ENCODE peak calls at places on chromosomes 5 and 9, in five cellular contexts. N, Y, S, I and D are unnamed samples.

GRCh38 chr5:107449369-107449768 is 221.4 kb downstream of the EFNA5 start:
- DNase-seq in N (no peak), Y (no peak), S (no peak), I (no peak), D (no peak)

GRCh38 chr9:75445122-75445521 is 356.8 kb downstream of the OSTF1 start:
- DNase-seq in Y (no peak), S (no peak), N (no peak), I (no peak), D (no peak)

GRCh38 chr9:115296831-115297565 is 179.0 kb upstream of the TNC start:
- DNase-seq in Y (no peak), N (no peak), S (no peak), I (no peak), D (no peak)

GRCh38 chr9:31103836-31104235 is 1280.6 kb upstream of the ACO1 start:
- DNase-seq in I (no peak), Y (peak; percentile 10), N (no peak), S (no peak), D (no peak)

GRCh38 chr5:173303878-173304590 is 24.2 kb downstream of the STC2 start:
- DNase-seq in S (peak; percentile 87), I (no peak), Y (peak; percentile 55), N (no peak), D (no peak)

GRCh38 chr5:136182618-136183017 is 10.3 kb downstream of the SMIM32 start:
- DNase-seq in I (no peak), Y (no peak), N (no peak), S (no peak), D (no peak)

GRCh38 chr5:152488869-152489268 is 83.8 kb upstream of the NMUR2 start:
- DNase-seq in S (no peak), I (no peak), Y (no peak), N (no peak), D (no peak)

GRCh38 chr9:129174724-129175514 is 3.1 kb downstream of the IER5L start:
- DNase-seq in S (peak; percentile 81), I (peak; percentile 87), N (no peak), Y (peak; percentile 57), D (no peak)

GRCh38 chr9:114281421-114282103 is 41.3 kb upstream of the ORM1 start:
- DNase-seq in Y (no peak), S (no peak), I (peak; percentile 72), N (no peak), D (peak; percentile 53)

GRCh38 chr9:112174223-112174964 is 703 bp downstream of the SUSD1 start:
- DNase-seq in N (peak; percentile 80), I (peak; percentile 74), Y (peak; percentile 70), S (peak; percentile 81), D (no peak)

GRCh38 chr9:136287960-136288753 is 15.7 kb downstream of the CCDC187 start:
- DNase-seq in Y (no peak), N (no peak), S (no peak), I (no peak), D (no peak)

GRCh38 chr9:123617952-123618678 is 262.1 kb downstream of the CRB2 start:
- DNase-seq in I (no peak), S (no peak), N (no peak), Y (no peak), D (no peak)

GRCh38 chr9:74334308-74334707 is 162.8 kb upstream of the RORB start:
- DNase-seq in I (no peak), N (no peak), S (no peak), Y (no peak), D (no peak)

GRCh38 chr5:147481857-147482256 is 28.0 kb downstream of the DPYSL3 start:
- DNase-seq in Y (no peak), I (no peak), S (no peak), N (no peak), D (no peak)

GRCh38 chr5:157748740-157749461 is 5.4 kb downstream of the LSM11 start:
- DNase-seq in N (no peak), S (no peak), I (no peak), Y (no peak), D (no peak)

GRCh38 chr9:29439961-29440360 is 1866.7 kb upstream of the C9orf72 start:
- DNase-seq in S (no peak), N (no peak), Y (no peak), I (no peak), D (no peak)

GRCh38 chr5:98482321-98483111 is 290.9 kb upstream of the RGMB start:
- DNase-seq in Y (no peak), S (no peak), I (no peak), N (no peak), D (no peak)

GRCh38 chr9:87387351-87388055 is 110.2 kb upstream of the DAPK1 start:
- DNase-seq in Y (no peak), S (peak; percentile 38), N (no peak), I (no peak), D (no peak)

GRCh38 chr5:106121972-106122605 is 1548.6 kb downstream of the EFNA5 start:
- DNase-seq in S (no peak), N (no peak), I (no peak), Y (peak; percentile 41), D (no peak)

GRCh38 chr5:59238126-59238902 is 655.2 kb downstream of the PDE4D start:
- DNase-seq in S (no peak), N (no peak), I (no peak), Y (no peak), D (no peak)

GRCh38 chr9:100933656-100934055 is 94.9 kb upstream of the PLPPR1 start:
- DNase-seq in N (no peak), I (no peak), Y (no peak), S (no peak), D (no peak)

GRCh38 chr9:38251461-38251860 is 141.0 kb upstream of the ALDH1B1 start:
- DNase-seq in N (no peak), I (no peak), Y (no peak), S (no peak), D (no peak)

GRCh38 chr5:35954175-35954574 is 15.8 kb upstream of the CAPSL start:
- DNase-seq in Y (no peak), I (no peak), S (no peak), N (no peak), D (no peak)

GRCh38 chr5:149857499-149857898 is 87.1 kb downstream of the PDE6A start:
- DNase-seq in N (no peak), I (peak; percentile 89), S (peak; percentile 85), Y (peak; percentile 93), D (no peak)

GRCh38 chr5:102796481-102796880 is 41.4 kb downstream of the PAM start:
- DNase-seq in Y (no peak), S (no peak), N (no peak), I (no peak), D (no peak)

GRCh38 chr5:14669415-14669814 is 4.9 kb downstream of the OTULIN start:
- DNase-seq in I (no peak), Y (no peak), N (no peak), S (no peak), D (no peak)

GRCh38 chr5:178324481-178325310 is 92.1 kb upstream of the PHYKPL start:
- DNase-seq in S (no peak), I (no peak), N (peak; percentile 35), Y (no peak), D (peak; percentile 87)

GRCh38 chr9:136086213-136086881 is 8.7 kb downstream of the NACC2 start:
- DNase-seq in S (no peak), N (peak; percentile 44), I (peak; percentile 33), Y (no peak), D (peak; percentile 88)

GRCh38 chr9:122040573-122041242 is 52.4 kb downstream of the TTLL11 start:
- DNase-seq in I (no peak), Y (no peak), N (no peak), S (no peak), D (no peak)

GRCh38 chr5:172380261-172380991 is 73.9 kb downstream of the SH3PXD2B start:
- DNase-seq in N (no peak), Y (no peak), S (no peak), I (no peak), D (no peak)

GRCh38 chr5:97923997-97924396 is 741.0 kb upstream of the RIOK2 start:
- DNase-seq in I (no peak), Y (no peak), N (no peak), S (no peak), D (no peak)

GRCh38 chr9:132210472-132211145 is 48.8 kb downstream of the NTNG2 start:
- DNase-seq in I (no peak), S (no peak), N (no peak), Y (no peak), D (no peak)

GRCh38 chr5:102922839-102923477 is 167.9 kb downstream of the PAM start:
- DNase-seq in I (no peak), Y (no peak), S (no peak), N (no peak), D (no peak)

GRCh38 chr5:140038373-140038957 is 4.6 kb downstream of the NRG2 start:
- DNase-seq in I (no peak), N (no peak), S (no peak), Y (no peak), D (no peak)

GRCh38 chr5:13516195-13516594 is 428.3 kb downstream of the DNAH5 start:
- DNase-seq in Y (no peak), I (no peak), S (no peak), N (no peak), D (no peak)

GRCh38 chr5:111132731-111133435 is 40.7 kb downstream of the WDR36 start:
- DNase-seq in S (no peak), Y (no peak), N (no peak), I (no peak), D (no peak)

GRCh38 chr5:80408475-80408875 is 611 bp downstream of the ZFYVE16 start:
- DNase-seq in I (peak; percentile 60), N (peak; percentile 70), S (peak; percentile 72), Y (peak; percentile 84), D (no peak)

GRCh38 chr9:88380118-88380517 is 8.1 kb upstream of the SPIN1 start:
- DNase-seq in I (no peak), Y (no peak), S (no peak), N (no peak), D (no peak)

GRCh38 chr9:78004478-78005229 is 27.0 kb downstream of the GNAQ start:
- DNase-seq in N (no peak), S (no peak), Y (peak; percentile 31), I (no peak), D (no peak)
- TF ChIP-seq CTCF in N (peak; percentile 48), S (peak; percentile 51), Y (no peak), I (peak; percentile 26), D (peak; percentile 61)

GRCh38 chr9:110293246-110293645 is 36.9 kb upstream of the TXN start:
- DNase-seq in S (no peak), I (no peak), N (no peak), Y (no peak), D (no peak)
- TF ChIP-seq CTCF in S (no peak), I (no peak), N (no peak), Y (no peak), D (no peak)

GRCh38 chr5:116574682-116575634 is at the start of gene SEMA6A:
- DNase-seq in I (peak; percentile 92), S (peak; percentile 12), Y (peak; percentile 99), N (no peak), D (peak; percentile 96)
- TF ChIP-seq CTCF in I (no peak), S (no peak), Y (no peak), N (no peak), D (peak; percentile 36)

DNA sequence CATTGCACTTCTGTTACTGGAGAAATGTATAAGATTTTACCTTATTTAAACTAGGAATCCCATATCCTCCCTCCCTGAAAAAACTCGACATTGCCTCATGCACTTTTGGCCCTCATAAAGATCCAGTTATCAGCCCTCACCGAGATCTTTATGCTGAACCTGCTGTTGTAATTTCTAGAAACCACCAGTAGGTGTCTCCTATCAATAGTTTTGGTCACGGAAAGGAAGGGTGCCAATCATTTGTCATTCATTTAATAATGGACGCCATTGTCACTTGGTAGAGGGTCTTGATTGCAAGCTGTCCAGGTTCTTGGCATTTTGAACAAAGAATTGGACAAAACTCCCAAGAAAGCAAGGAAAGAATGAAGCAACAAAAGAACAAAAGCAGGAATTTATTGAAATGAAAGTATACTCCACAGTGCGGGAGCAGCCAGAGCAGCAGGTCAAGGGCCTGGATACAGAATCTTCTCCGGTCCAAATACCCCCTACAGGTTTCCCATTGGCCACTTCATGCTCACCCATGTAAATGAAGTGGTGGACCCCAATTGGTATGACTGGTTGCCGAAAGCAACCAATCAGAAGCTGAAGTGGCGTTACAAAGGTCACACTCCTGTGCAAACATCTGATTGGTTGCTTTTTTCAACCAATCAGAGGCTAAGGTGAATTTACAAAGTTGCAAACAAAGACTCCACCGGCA is 524.3 kb downstream of the PSAT1 start:
- DNase-seq in I (no peak), Y (peak; percentile 1), S (no peak), N (no peak), D (no peak)
- TF ChIP-seq CTCF in I (peak; percentile 67), Y (peak; percentile 41), S (peak; percentile 87), N (peak; percentile 82), D (peak; percentile 90)